ENCODE peak calls at places on chromosomes 1 and 21, in four cellular contexts. D is neural crest cell, N is nephron progenitor cell, S is kidney epithelial cell. O is an unnamed sample.

GRCh38 chr1:210922666-210923065 is 211.3 kb downstream of the KCNH1 start:
- DNase-seq in D (no peak), N (no peak), S (no peak), O (no peak)

GRCh38 chr1:63693956-63694607 is 79.7 kb upstream of the ROR1 start:
- DNase-seq in D (no peak), N (no peak), S (no peak), O (no peak)

GRCh38 chr1:106952766-106953165 is 103.7 kb upstream of the PRMT6 start:
- DNase-seq in D (no peak), N (no peak), S (no peak), O (no peak)

GRCh38 chr1:216464489-216464888 is 41.2 kb upstream of the USH2A start:
- DNase-seq in D (no peak), N (no peak), S (peak), O (no peak)

GRCh38 chr1:67713071-67713806 is 28.2 kb downstream of the GADD45A start:
- DNase-seq in D (no peak), N (no peak), S (peak), O (no peak)

GRCh38 chr21:45870851-45871615 is 110.5 kb upstream of the COL6A1 start:
- DNase-seq in D (no peak), N (no peak), S (no peak), O (no peak)

GRCh38 chr21:28142692-28143091 is 850.0 kb downstream of the LTN1 start:
- DNase-seq in D (no peak), N (no peak), S (peak), O (no peak)

GRCh38 chr1:221309711-221310110 is 430.5 kb downstream of the HLX start:
- DNase-seq in D (no peak), N (peak), S (no peak), O (no peak)

GRCh38 chr1:97820470-97821188 is 100.2 kb downstream of the DPYD start:
- DNase-seq in D (no peak), N (no peak), S (no peak), O (no peak)

GRCh38 chr1:192445849-192446489 is 129.2 kb downstream of the RGS21 start:
- DNase-seq in D (peak), N (peak), S (no peak), O (no peak)

DNA sequence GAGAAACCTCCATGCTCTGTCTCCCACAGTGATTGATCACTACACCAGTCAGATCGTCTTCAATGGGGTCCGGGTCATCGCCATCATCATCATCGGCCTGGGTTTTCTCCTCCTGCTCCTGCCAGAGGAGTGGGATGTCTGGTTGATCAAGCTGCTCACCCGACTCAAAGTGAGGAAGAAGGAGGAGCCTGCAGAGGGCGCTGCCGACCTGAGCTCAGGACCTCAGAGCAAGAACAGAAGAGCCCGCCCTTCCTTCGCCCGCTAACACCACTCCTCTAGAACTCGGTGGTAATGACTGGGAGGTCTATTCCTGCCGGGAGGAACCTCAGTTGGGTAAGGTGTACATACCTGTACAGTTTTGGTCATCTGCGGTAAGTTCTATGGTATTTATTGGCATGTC is 50.3 kb upstream of the COA6 start:
- DNase-seq in D (peak), N (peak), S (no peak), O (no peak)
- TF ChIP-seq CTCF in D (peak), N (peak), S (peak), O (peak)

GRCh38 chr1:43999455-43999854 is 8.1 kb downstream of the CCDC24 start:
- DNase-seq in D (no peak), N (no peak), S (no peak), O (no peak)

GRCh38 chr1:44000266-44000665 is 8.9 kb downstream of the CCDC24 start:
- DNase-seq in D (no peak), N (no peak), S (no peak), O (no peak)

GRCh38 chr1:43997979-43998378 is 6.6 kb downstream of the CCDC24 start:
- DNase-seq in D (no peak), N (no peak), S (no peak), O (no peak)

GRCh38 chr1:44002165-44002564 is 10.8 kb downstream of the CCDC24 start:
- DNase-seq in D (no peak), N (no peak), S (no peak), O (no peak)

DNA sequence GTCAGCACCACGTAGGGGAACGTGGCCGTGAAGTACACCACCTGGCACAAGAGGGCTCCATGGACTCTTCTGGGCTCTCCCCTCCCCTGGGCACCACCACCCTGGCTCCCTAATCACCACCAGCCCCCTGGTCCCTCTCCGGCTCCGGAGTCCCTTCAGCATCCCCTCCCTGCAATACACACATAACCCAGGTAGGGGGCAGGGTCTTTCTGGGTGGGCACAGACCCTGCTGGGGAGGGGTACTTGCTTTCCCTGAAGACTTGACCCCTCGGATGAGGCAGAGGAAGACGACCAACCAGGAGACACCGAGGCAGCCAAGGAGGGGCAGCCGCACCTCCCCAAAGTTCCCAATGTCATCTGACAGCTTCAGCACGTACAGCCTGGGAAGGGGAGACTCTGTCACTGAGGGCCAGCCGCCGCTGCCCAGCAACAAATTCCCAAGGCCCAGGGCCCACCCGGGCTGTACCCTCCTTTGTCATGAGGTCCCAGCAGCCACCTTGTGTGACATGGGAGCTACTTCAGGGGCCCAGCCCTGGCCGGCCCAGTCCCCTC is 11.3 kb downstream of the CCDC24 start:
- DNase-seq in D (no peak), N (no peak), S (no peak), O (no peak)
- TF ChIP-seq CTCF in D (peak), N (peak), S (peak), O (no peak)

DNA sequence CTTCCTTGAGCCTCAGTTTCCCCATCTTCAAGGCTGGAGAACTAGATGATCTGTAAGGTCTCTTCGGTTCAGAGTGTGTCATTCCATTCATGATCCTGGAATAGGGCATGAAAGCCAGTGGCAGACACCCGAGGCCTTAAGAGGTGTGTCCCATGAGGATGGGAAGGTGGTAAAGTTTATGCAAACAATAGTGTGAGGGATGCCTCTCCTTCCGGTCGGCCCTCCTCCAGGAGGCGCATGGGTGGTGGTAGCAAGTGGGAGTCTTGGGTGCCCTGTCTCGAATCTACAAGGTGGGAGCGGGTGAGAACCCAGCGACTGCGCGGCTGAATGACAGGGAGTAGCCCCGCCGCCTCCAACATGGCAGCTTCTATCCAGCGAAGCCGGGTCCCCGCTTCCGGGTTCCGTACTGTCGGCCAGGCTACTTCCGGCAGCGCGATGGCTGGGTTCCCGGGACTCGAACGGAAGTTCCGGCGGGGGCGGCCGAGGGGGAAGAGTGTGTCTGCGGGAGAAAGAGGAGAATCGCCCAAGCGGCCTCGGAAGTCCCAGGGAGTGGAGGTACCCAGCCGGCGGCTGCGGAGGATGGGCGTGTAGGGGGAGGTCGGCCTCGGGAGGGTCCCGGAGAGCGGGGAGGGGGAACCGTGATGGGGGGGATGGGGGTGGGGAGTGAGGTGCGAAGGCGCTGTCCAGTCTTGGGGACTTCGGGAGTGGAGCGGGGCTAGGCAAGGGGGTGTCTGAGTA is at the start of gene LYPLA2:
- DNase-seq in D (peak), N (peak), S (no peak), O (peak)
- TF ChIP-seq CTCF in D (no peak), N (no peak), S (no peak), O (no peak)

GRCh38 chr1:153032677-153033308 is 1.8 kb downstream of the SPRR1B start:
- DNase-seq in D (no peak), N (peak), S (peak), O (no peak)
- TF ChIP-seq CTCF in D (peak), N (no peak), S (peak), O (peak)

DNA sequence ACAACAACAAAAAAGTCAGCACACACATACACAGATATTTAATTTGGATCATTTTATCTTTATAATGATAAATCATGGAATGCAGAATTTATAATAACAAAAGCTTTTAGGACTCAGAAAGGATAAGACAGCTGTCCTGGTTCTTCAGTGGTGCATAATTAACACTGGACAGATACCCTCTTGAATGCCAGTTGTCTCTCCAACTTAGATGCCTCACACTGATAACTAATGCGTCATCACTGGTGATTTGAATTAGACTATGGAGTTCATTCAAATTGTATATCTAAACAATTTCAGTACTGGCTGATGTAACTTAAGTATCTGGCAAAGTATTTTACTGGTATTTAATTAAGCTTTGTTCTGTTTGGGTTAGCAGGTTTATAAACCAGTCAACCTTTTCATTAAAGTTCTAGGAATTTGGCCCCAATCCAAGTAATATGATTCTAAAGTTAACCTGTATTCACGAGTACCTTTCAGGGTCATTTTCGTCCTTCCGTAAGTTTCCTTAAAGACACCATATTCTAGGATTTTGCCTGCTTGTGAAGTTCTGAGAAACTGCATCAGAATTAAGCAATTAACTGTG is 1199.5 kb upstream of the TMPRSS15 start:
- DNase-seq in D (no peak), N (no peak), S (no peak), O (no peak)
- TF ChIP-seq CTCF in D (no peak), N (no peak), S (no peak), O (no peak)

GRCh38 chr1:49995734-49996133 is 28.0 kb downstream of the AGBL4 start:
- DNase-seq in D (no peak), N (no peak), S (no peak), O (no peak)
- TF ChIP-seq CTCF in D (no peak), N (no peak), S (peak), O (no peak)

O was measured in D721Med.